ENCODE peak calls at places on chromosomes 11 and 22, in eight cellular contexts. One of them, this sample, is unnamed.

GRCh38 chr11:88175004-88175706 is at the start of gene RAB38:
- DNase-seq in WTC11: peak
- DNase-seq in AG09309: no peak
- DNase-seq in IMR-90: peak
- DNase-seq in fibroblast of lung: peak
- DNase-seq in HepG2: no peak
- DNase-seq in osteocyte: no peak
- DNase-seq in HCT116: peak
- DNase-seq in this sample: peak

GRCh38 chr11:73271936-73272679 is at the start of gene P2RY6:
- DNase-seq in HepG2: peak
- DNase-seq in fibroblast of lung: peak
- DNase-seq in osteocyte: no peak
- DNase-seq in AG09309: no peak
- DNase-seq in WTC11: peak
- DNase-seq in HCT116: no peak
- DNase-seq in IMR-90: peak
- DNase-seq in this sample: peak

GRCh38 chr11:14094481-14095037 is 132.0 kb downstream of the SPON1 start:
- DNase-seq in IMR-90: no peak
- DNase-seq in HCT116: no peak
- DNase-seq in HepG2: no peak
- DNase-seq in fibroblast of lung: no peak
- DNase-seq in WTC11: no peak
- DNase-seq in AG09309: no peak
- DNase-seq in osteocyte: no peak
- DNase-seq in this sample: no peak

GRCh38 chr11:36196476-36197099 is 92.6 kb downstream of the COMMD9 start:
- DNase-seq in WTC11: no peak
- DNase-seq in HCT116: no peak
- DNase-seq in HepG2: no peak
- DNase-seq in AG09309: no peak
- DNase-seq in IMR-90: peak
- DNase-seq in fibroblast of lung: peak
- DNase-seq in osteocyte: no peak
- DNase-seq in this sample: peak

GRCh38 chr11:76653674-76654309 is 16.8 kb downstream of the LRRC32 start:
- DNase-seq in AG09309: peak
- DNase-seq in osteocyte: no peak
- DNase-seq in WTC11: peak
- DNase-seq in IMR-90: peak
- DNase-seq in HepG2: no peak
- DNase-seq in fibroblast of lung: peak
- DNase-seq in HCT116: no peak
- DNase-seq in this sample: peak

GRCh38 chr11:34512810-34513673 is 552 bp downstream of the ELF5 start:
- DNase-seq in HCT116: peak
- DNase-seq in AG09309: no peak
- DNase-seq in fibroblast of lung: peak
- DNase-seq in osteocyte: no peak
- DNase-seq in WTC11: peak
- DNase-seq in HepG2: peak
- DNase-seq in IMR-90: peak
- DNase-seq in this sample: peak

GRCh38 chr11:117126223-117126965 is 17.7 kb upstream of the PAFAH1B2 start:
- DNase-seq in WTC11: no peak
- DNase-seq in AG09309: no peak
- DNase-seq in HCT116: no peak
- DNase-seq in IMR-90: no peak
- DNase-seq in HepG2: no peak
- DNase-seq in fibroblast of lung: no peak
- DNase-seq in osteocyte: no peak
- DNase-seq in this sample: no peak

GRCh38 chr11:68946416-68947090 is 34.2 kb downstream of the MRGPRD start:
- DNase-seq in HepG2: no peak
- DNase-seq in WTC11: no peak
- DNase-seq in fibroblast of lung: peak
- DNase-seq in IMR-90: peak
- DNase-seq in HCT116: no peak
- DNase-seq in AG09309: peak
- DNase-seq in osteocyte: no peak
- DNase-seq in this sample: peak

GRCh38 chr22:46293591-46294260 is 2.9 kb upstream of the GTSE1 start:
- DNase-seq in fibroblast of lung: peak
- DNase-seq in IMR-90: peak
- DNase-seq in HCT116: no peak
- DNase-seq in osteocyte: no peak
- DNase-seq in HepG2: no peak
- DNase-seq in WTC11: no peak
- DNase-seq in AG09309: peak
- DNase-seq in this sample: no peak

GRCh38 chr11:44380820-44381219 is 70.9 kb upstream of the ALX4 start:
- DNase-seq in HCT116: no peak
- DNase-seq in AG09309: no peak
- DNase-seq in fibroblast of lung: no peak
- DNase-seq in HepG2: no peak
- DNase-seq in IMR-90: no peak
- DNase-seq in WTC11: no peak
- DNase-seq in osteocyte: no peak
- DNase-seq in this sample: no peak

DNA sequence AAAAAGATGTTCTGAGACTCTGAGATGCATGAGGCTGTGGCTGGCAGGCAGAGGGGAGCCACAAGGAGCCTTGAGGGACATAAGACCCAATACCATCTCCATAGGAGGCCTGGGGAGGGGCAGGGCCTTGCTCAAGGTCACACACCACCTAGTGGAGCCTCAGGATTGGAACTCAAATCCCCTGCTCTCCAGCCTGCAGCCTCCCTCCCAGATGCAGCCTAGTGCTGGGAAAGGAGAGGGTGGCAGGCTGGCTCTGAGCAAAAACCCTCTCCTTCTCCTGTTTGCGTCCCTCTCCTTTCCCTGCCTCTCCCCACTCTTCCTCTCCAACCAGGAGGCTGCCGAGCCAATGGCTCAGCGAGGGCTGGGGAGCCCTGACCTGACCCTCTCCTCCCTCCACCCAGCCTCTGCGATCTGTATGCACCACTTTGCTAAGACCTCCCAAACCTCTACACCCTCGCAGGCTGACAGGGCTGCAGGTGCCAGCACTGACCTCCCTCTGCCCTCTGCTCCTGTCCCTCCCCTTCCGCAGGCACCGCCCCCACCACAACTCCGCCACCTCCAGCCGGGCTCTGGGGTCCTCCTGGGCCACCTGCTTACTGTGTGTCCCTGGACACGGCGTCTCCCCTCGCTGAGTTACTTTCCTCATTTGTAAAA is 14.7 kb downstream of the IGLL1 start:
- DNase-seq in fibroblast of lung: no peak
- DNase-seq in AG09309: no peak
- DNase-seq in osteocyte: no peak
- DNase-seq in IMR-90: no peak
- DNase-seq in HepG2: no peak
- DNase-seq in HCT116: peak
- DNase-seq in WTC11: peak
- DNase-seq in this sample: peak
- TF ChIP-seq CTCF in fibroblast of lung: no peak
- TF ChIP-seq CTCF in AG09309: peak
- TF ChIP-seq CTCF in osteocyte: peak
- TF ChIP-seq CTCF in IMR-90: no peak
- TF ChIP-seq CTCF in HepG2: peak
- TF ChIP-seq CTCF in HCT116: peak
- TF ChIP-seq CTCF in WTC11: no peak
- TF ChIP-seq CTCF in this sample: no peak

DNA sequence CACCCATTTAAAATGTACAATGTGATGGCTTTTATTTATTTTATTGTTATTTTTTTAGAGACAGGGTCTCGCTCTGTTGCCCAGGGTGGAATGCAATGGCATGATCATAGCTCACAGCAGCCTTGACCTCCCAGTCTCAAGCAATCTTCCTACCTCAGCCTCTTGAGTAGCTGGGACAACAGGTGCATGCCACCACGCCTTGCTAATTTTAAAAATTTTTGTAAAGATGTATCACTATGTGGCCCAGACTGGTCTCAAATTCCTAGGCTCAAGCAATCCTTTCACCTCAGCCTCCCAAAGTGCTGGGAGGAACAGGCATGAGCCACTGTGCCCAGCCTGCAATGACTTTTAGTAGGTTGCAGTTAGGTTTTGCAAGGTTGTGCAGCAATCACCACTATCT is 14.3 kb downstream of the CLDN5 start:
- DNase-seq in HCT116: no peak
- DNase-seq in IMR-90: no peak
- DNase-seq in osteocyte: no peak
- DNase-seq in fibroblast of lung: no peak
- DNase-seq in AG09309: no peak
- DNase-seq in HepG2: no peak
- DNase-seq in WTC11: no peak
- DNase-seq in this sample: no peak
- TF ChIP-seq CTCF in HCT116: no peak
- TF ChIP-seq CTCF in IMR-90: no peak
- TF ChIP-seq CTCF in osteocyte: no peak
- TF ChIP-seq CTCF in fibroblast of lung: no peak
- TF ChIP-seq CTCF in AG09309: no peak
- TF ChIP-seq CTCF in HepG2: no peak
- TF ChIP-seq CTCF in WTC11: no peak
- TF ChIP-seq CTCF in this sample: no peak

GRCh38 chr11:3130269-3131071 is 34.6 kb downstream of the OSBPL5 start:
- DNase-seq in WTC11: peak
- DNase-seq in IMR-90: no peak
- DNase-seq in HepG2: no peak
- DNase-seq in AG09309: no peak
- DNase-seq in osteocyte: no peak
- DNase-seq in fibroblast of lung: no peak
- DNase-seq in HCT116: no peak
- DNase-seq in this sample: no peak
- TF ChIP-seq CTCF in WTC11: no peak
- TF ChIP-seq CTCF in IMR-90: no peak
- TF ChIP-seq CTCF in HepG2: no peak
- TF ChIP-seq CTCF in AG09309: no peak
- TF ChIP-seq CTCF in osteocyte: no peak
- TF ChIP-seq CTCF in fibroblast of lung: no peak
- TF ChIP-seq CTCF in HCT116: no peak
- TF ChIP-seq CTCF in this sample: no peak

GRCh38 chr11:5712507-5712906 is 22.9 kb downstream of the TRIM22 start:
- DNase-seq in HCT116: peak
- DNase-seq in HepG2: no peak
- DNase-seq in WTC11: no peak
- DNase-seq in fibroblast of lung: no peak
- DNase-seq in IMR-90: peak
- DNase-seq in osteocyte: no peak
- DNase-seq in AG09309: no peak
- DNase-seq in this sample: no peak
- TF ChIP-seq CTCF in HCT116: peak
- TF ChIP-seq CTCF in HepG2: no peak
- TF ChIP-seq CTCF in WTC11: no peak
- TF ChIP-seq CTCF in fibroblast of lung: peak
- TF ChIP-seq CTCF in IMR-90: peak
- TF ChIP-seq CTCF in osteocyte: peak
- TF ChIP-seq CTCF in AG09309: peak
- TF ChIP-seq CTCF in this sample: peak

GRCh38 chr11:32334822-32335221 is 100.5 kb downstream of the WT1 start:
- DNase-seq in IMR-90: no peak
- DNase-seq in HepG2: peak
- DNase-seq in osteocyte: no peak
- DNase-seq in fibroblast of lung: no peak
- DNase-seq in AG09309: no peak
- DNase-seq in HCT116: peak
- DNase-seq in WTC11: peak
- DNase-seq in this sample: peak
- TF ChIP-seq CTCF in IMR-90: peak
- TF ChIP-seq CTCF in HepG2: peak
- TF ChIP-seq CTCF in osteocyte: peak
- TF ChIP-seq CTCF in fibroblast of lung: no peak
- TF ChIP-seq CTCF in AG09309: peak
- TF ChIP-seq CTCF in HCT116: peak
- TF ChIP-seq CTCF in WTC11: peak
- TF ChIP-seq CTCF in this sample: peak

GRCh38 chr11:119101367-119101758 is 290 bp downstream of the DPAGT1 start:
- DNase-seq in IMR-90: no peak
- DNase-seq in fibroblast of lung: no peak
- DNase-seq in WTC11: peak
- DNase-seq in HCT116: no peak
- DNase-seq in AG09309: no peak
- DNase-seq in osteocyte: no peak
- DNase-seq in HepG2: peak
- DNase-seq in this sample: peak
- TF ChIP-seq CTCF in IMR-90: no peak
- TF ChIP-seq CTCF in fibroblast of lung: no peak
- TF ChIP-seq CTCF in WTC11: no peak
- TF ChIP-seq CTCF in HCT116: peak
- TF ChIP-seq CTCF in AG09309: no peak
- TF ChIP-seq CTCF in osteocyte: peak
- TF ChIP-seq CTCF in HepG2: no peak
- TF ChIP-seq CTCF in this sample: no peak

This sample was measured in hepatocyte.